ENCODE peak calls at places on chromosomes 13 and 19, in five cellular contexts. One of them, this sample, is unnamed.
A peak's percentile ranks its signal among the peaks of the same experiment; 100 is the strongest.

GRCh38 chr13:31891472-31891871 is 140.1 kb upstream of the FRY start:
- DNase-seq in stomach: peak; percentile 65
- DNase-seq in sigmoid colon: no peak
- DNase-seq in upper lobe of left lung: no peak
- DNase-seq in breast epithelium: no peak
- DNase-seq in this sample: no peak

GRCh38 chr13:45350152-45350551 is 9.2 kb upstream of the TPT1 start:
- DNase-seq in stomach: no peak
- DNase-seq in sigmoid colon: no peak
- DNase-seq in upper lobe of left lung: no peak
- DNase-seq in breast epithelium: no peak
- DNase-seq in this sample: no peak

GRCh38 chr19:33251076-33251475 is 25.4 kb upstream of the SLC7A10 start:
- DNase-seq in stomach: no peak
- DNase-seq in sigmoid colon: no peak
- DNase-seq in upper lobe of left lung: no peak
- DNase-seq in breast epithelium: no peak
- DNase-seq in this sample: no peak

GRCh38 chr19:32798201-32798600 is 71.4 kb downstream of the SLC7A9 start:
- DNase-seq in stomach: no peak
- DNase-seq in sigmoid colon: no peak
- DNase-seq in upper lobe of left lung: no peak
- DNase-seq in breast epithelium: no peak
- DNase-seq in this sample: no peak

GRCh38 chr13:76822691-76823267 is 63.4 kb downstream of the KCTD12 start:
- DNase-seq in stomach: no peak
- DNase-seq in sigmoid colon: no peak
- DNase-seq in upper lobe of left lung: no peak
- DNase-seq in breast epithelium: no peak
- DNase-seq in this sample: no peak

GRCh38 chr19:36420961-36421748 is 2.7 kb upstream of the ZFP82 start:
- DNase-seq in stomach: no peak
- DNase-seq in sigmoid colon: no peak
- DNase-seq in upper lobe of left lung: peak; percentile 85
- DNase-seq in breast epithelium: no peak
- DNase-seq in this sample: no peak

GRCh38 chr13:20303636-20304035 is 71.5 kb upstream of the GJB6 start:
- DNase-seq in stomach: no peak
- DNase-seq in sigmoid colon: no peak
- DNase-seq in upper lobe of left lung: no peak
- DNase-seq in breast epithelium: no peak
- DNase-seq in this sample: no peak

GRCh38 chr13:57629821-57630235 is 1.7 kb upstream of the PCDH17 start:
- DNase-seq in stomach: peak; percentile 67
- DNase-seq in sigmoid colon: peak; percentile 85
- DNase-seq in upper lobe of left lung: peak; percentile 93
- DNase-seq in breast epithelium: no peak
- DNase-seq in this sample: no peak

GRCh38 chr19:31319465-31319864 is 29.8 kb downstream of the TSHZ3 start:
- DNase-seq in stomach: no peak
- DNase-seq in sigmoid colon: peak; percentile 46
- DNase-seq in upper lobe of left lung: no peak
- DNase-seq in breast epithelium: no peak
- DNase-seq in this sample: no peak

GRCh38 chr19:41893899-41894298 is 10.9 kb downstream of the ARHGEF1 start:
- DNase-seq in stomach: no peak
- DNase-seq in sigmoid colon: no peak
- DNase-seq in upper lobe of left lung: no peak
- DNase-seq in breast epithelium: no peak
- DNase-seq in this sample: no peak

GRCh38 chr19:42466521-42467436 is 24.0 kb upstream of the CXCL17 start:
- DNase-seq in stomach: no peak
- DNase-seq in sigmoid colon: no peak
- DNase-seq in upper lobe of left lung: no peak
- DNase-seq in breast epithelium: no peak
- DNase-seq in this sample: no peak

GRCh38 chr19:3270908-3271307 is 46.4 kb downstream of the CELF5 start:
- DNase-seq in stomach: no peak
- DNase-seq in sigmoid colon: no peak
- DNase-seq in upper lobe of left lung: no peak
- DNase-seq in breast epithelium: no peak
- DNase-seq in this sample: no peak

GRCh38 chr13:32426981-32427851 is 714 bp downstream of the N4BP2L1 start:
- DNase-seq in stomach: peak; percentile 57
- DNase-seq in sigmoid colon: peak; percentile 83
- DNase-seq in upper lobe of left lung: peak; percentile 92
- DNase-seq in breast epithelium: peak; percentile 52
- DNase-seq in this sample: no peak

DNA sequence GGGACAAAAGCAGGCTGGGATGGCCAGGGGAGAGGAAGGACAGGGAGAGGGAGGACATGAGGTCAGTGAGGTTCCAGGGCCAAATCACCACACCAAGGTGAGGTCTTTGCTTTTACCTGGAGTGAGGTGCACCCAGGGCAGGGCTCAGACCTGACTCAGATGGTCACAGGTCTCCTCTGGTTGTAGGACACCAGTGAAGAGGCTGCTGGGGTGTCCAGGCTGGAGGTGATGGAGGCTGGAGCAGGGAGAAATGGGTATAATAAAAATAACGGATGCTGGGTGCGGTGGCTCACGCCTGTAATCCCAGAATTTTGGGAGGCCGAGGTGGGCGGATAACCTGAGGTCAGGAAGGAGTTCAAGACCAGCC is 6.9 kb downstream of the GRAMD1A start:
- DNase-seq in stomach: no peak
- DNase-seq in sigmoid colon: no peak
- DNase-seq in upper lobe of left lung: no peak
- DNase-seq in breast epithelium: no peak
- DNase-seq in this sample: no peak
- TF ChIP-seq POLR2AphosphoS5 in stomach: no peak
- TF ChIP-seq POLR2AphosphoS5 in sigmoid colon: no peak
- TF ChIP-seq POLR2AphosphoS5 in upper lobe of left lung: no peak
- TF ChIP-seq POLR2AphosphoS5 in breast epithelium: no peak
- TF ChIP-seq POLR2AphosphoS5 in this sample: no peak

GRCh38 chr13:28218679-28219078 is 80.3 kb downstream of the PAN3 start:
- DNase-seq in stomach: no peak
- DNase-seq in sigmoid colon: no peak
- DNase-seq in upper lobe of left lung: no peak
- DNase-seq in breast epithelium: no peak
- DNase-seq in this sample: no peak
- H3K4me3 ChIP-seq in stomach: no peak overlapping the region
- H3K4me3 ChIP-seq in sigmoid colon: no peak overlapping the region
- H3K4me3 ChIP-seq in upper lobe of left lung: no peak overlapping the region
- H3K4me3 ChIP-seq in breast epithelium: no peak overlapping the region
- H3K4me3 ChIP-seq in this sample: no peak overlapping the region

GRCh38 chr13:43494206-43494605 is 292.6 kb downstream of the ENOX1 start:
- DNase-seq in stomach: no peak
- DNase-seq in sigmoid colon: no peak
- DNase-seq in upper lobe of left lung: no peak
- DNase-seq in breast epithelium: no peak
- DNase-seq in this sample: no peak
- H3K4me1 ChIP-seq in stomach: no peaks in the 10 kb centered on the region
- H3K4me1 ChIP-seq in sigmoid colon: peaks cover 3% of the 10 kb centered on the region
- H3K4me1 ChIP-seq in upper lobe of left lung: no peaks in the 10 kb centered on the region
- H3K4me1 ChIP-seq in breast epithelium: no peaks in the 10 kb centered on the region
- H3K4me1 ChIP-seq in this sample: no peaks in the 10 kb centered on the region

GRCh38 chr19:10289167-10289835 is 451 bp upstream of the ICAM5 start:
- DNase-seq in stomach: peak; percentile 37
- DNase-seq in sigmoid colon: no peak
- DNase-seq in upper lobe of left lung: peak; percentile 92
- DNase-seq in breast epithelium: no peak
- DNase-seq in this sample: no peak
- TF ChIP-seq POLR2AphosphoS5 in stomach: no peak
- TF ChIP-seq POLR2AphosphoS5 in sigmoid colon: no peak
- TF ChIP-seq POLR2AphosphoS5 in upper lobe of left lung: no peak
- TF ChIP-seq POLR2AphosphoS5 in breast epithelium: no peak
- TF ChIP-seq POLR2AphosphoS5 in this sample: no peak

GRCh38 chr13:109874444-109874920 is 88.1 kb upstream of the IRS2 start:
- DNase-seq in stomach: no peak
- DNase-seq in sigmoid colon: no peak
- DNase-seq in upper lobe of left lung: no peak
- DNase-seq in breast epithelium: no peak
- DNase-seq in this sample: no peak
- H3K4me3 ChIP-seq in stomach: no peak overlapping the region
- H3K4me3 ChIP-seq in sigmoid colon: no peak overlapping the region
- H3K4me3 ChIP-seq in upper lobe of left lung: no peak overlapping the region
- H3K4me3 ChIP-seq in breast epithelium: no peak overlapping the region
- H3K4me3 ChIP-seq in this sample: no peak overlapping the region

GRCh38 chr13:113493315-113493951 is 2.9 kb upstream of the DCUN1D2 start:
- DNase-seq in stomach: no peak
- DNase-seq in sigmoid colon: no peak
- DNase-seq in upper lobe of left lung: no peak
- DNase-seq in breast epithelium: no peak
- DNase-seq in this sample: no peak

GRCh38 chr13:113500530-113501265 is 10.2 kb upstream of the DCUN1D2 start:
- DNase-seq in stomach: no peak
- DNase-seq in sigmoid colon: no peak
- DNase-seq in upper lobe of left lung: no peak
- DNase-seq in breast epithelium: no peak
- DNase-seq in this sample: no peak

GRCh38 chr13:113499936-113500335 is 9.4 kb upstream of the DCUN1D2 start:
- DNase-seq in stomach: no peak
- DNase-seq in sigmoid colon: no peak
- DNase-seq in upper lobe of left lung: no peak
- DNase-seq in breast epithelium: no peak
- DNase-seq in this sample: no peak

GRCh38 chr13:113495494-113496251 is 5.2 kb upstream of the DCUN1D2 start:
- DNase-seq in stomach: no peak
- DNase-seq in sigmoid colon: no peak
- DNase-seq in upper lobe of left lung: peak; percentile 50
- DNase-seq in breast epithelium: no peak
- DNase-seq in this sample: no peak

GRCh38 chr13:113497217-113497616 is 6.7 kb upstream of the DCUN1D2 start:
- DNase-seq in stomach: no peak
- DNase-seq in sigmoid colon: no peak
- DNase-seq in upper lobe of left lung: no peak
- DNase-seq in breast epithelium: no peak
- DNase-seq in this sample: no peak
- H3K4me1 ChIP-seq in stomach: peaks cover 60% of the 10 kb centered on the region
- H3K4me1 ChIP-seq in sigmoid colon: no peaks in the 10 kb centered on the region
- H3K4me1 ChIP-seq in upper lobe of left lung: peaks cover 14% of the 10 kb centered on the region
- H3K4me1 ChIP-seq in breast epithelium: peaks cover 2% of the 10 kb centered on the region
- H3K4me1 ChIP-seq in this sample: peaks cover 49% of the 10 kb centered on the region

This sample was measured in vagina.